ENCODE peak calls at places on chromosomes 12 and 14, in four cellular contexts. D is kidney epithelial cell, L is amniotic stem cell, V is skeletal muscle cell. U is an unnamed sample.

GRCh38 chr12:27624586-27624985 is 71.7 kb upstream of the REP15 start:
- DNase-seq in D (no peak), L (no peak), V (no peak), U (no peak)

GRCh38 chr12:61610143-61610542 is 650.1 kb upstream of the USP15 start:
- DNase-seq in D (no peak), L (no peak), V (no peak), U (no peak)

GRCh38 chr12:40691913-40692616 is at the start of gene CNTN1:
- DNase-seq in D (no peak), L (no peak), V (peak; percentile 0), U (no peak)

GRCh38 chr12:66620026-66620425 is 58.9 kb downstream of the GRIP1 start:
- DNase-seq in D (no peak), L (no peak), V (no peak), U (no peak)

GRCh38 chr12:67927231-67927630 is 62.0 kb upstream of the IFNG-AS1 start:
- DNase-seq in D (no peak), L (no peak), V (no peak), U (no peak)

GRCh38 chr12:82593901-82594396 is 92.8 kb upstream of the TMTC2 start:
- DNase-seq in D (no peak), L (no peak), V (no peak), U (no peak)

GRCh38 chr14:54398028-54398368 is 1.2 kb downstream of the CDKN3 start:
- DNase-seq in D (no peak), L (no peak), V (no peak), U (no peak)

GRCh38 chr12:56521209-56521589 is 421 bp upstream of the RBMS2 start:
- DNase-seq in D (no peak), L (no peak), V (no peak), U (no peak)

GRCh38 chr12:132006056-132006680 is 56.4 kb downstream of the EP400 start:
- DNase-seq in D (no peak), L (no peak), V (no peak), U (no peak)

GRCh38 chr12:48121522-48121921 is 2.4 kb downstream of the PFKM start:
- DNase-seq in D (no peak), L (no peak), V (no peak), U (no peak)

GRCh38 chr14:70350078-70350477 is 9.4 kb downstream of the COX16 start:
- DNase-seq in D (no peak), L (no peak), V (no peak), U (no peak)

GRCh38 chr12:132904718-132905328 is 17.4 kb upstream of the CHFR start:
- DNase-seq in D (no peak), L (no peak), V (no peak), U (peak; percentile 86)

GRCh38 chr12:13425766-13426165 is 229.2 kb downstream of the EMP1 start:
- DNase-seq in D (peak; percentile 76), L (no peak), V (peak; percentile 90), U (no peak)

GRCh38 chr12:26845984-26846383 is 13.0 kb upstream of the ITPR2 start:
- DNase-seq in D (no peak), L (peak; percentile 44), V (no peak), U (no peak)

GRCh38 chr12:115336506-115336905 is 652.5 kb upstream of the TBX3 start:
- DNase-seq in D (no peak), L (no peak), V (no peak), U (no peak)

GRCh38 chr14:69475194-69475818 is 9.2 kb upstream of the PLEKHD1 start:
- DNase-seq in D (no peak), L (no peak), V (no peak), U (no peak)

GRCh38 chr12:25585021-25585523 is 32.0 kb upstream of the LMNTD1 start:
- DNase-seq in D (no peak), L (no peak), V (peak; percentile 97), U (no peak)

GRCh38 chr14:67359319-67359774 is 257 bp downstream of the ATP6V1D start:
- DNase-seq in D (no peak), L (peak; percentile 46), V (no peak), U (no peak)

GRCh38 chr12:116182359-116183063 is 95.0 kb downstream of the MED13L start:
- DNase-seq in D (no peak), L (no peak), V (no peak), U (no peak)

GRCh38 chr14:69528143-69528542 is 43.6 kb downstream of the PLEKHD1 start:
- DNase-seq in D (no peak), L (no peak), V (no peak), U (no peak)

GRCh38 chr14:24924544-24924943 is 125.4 kb downstream of the STXBP6 start:
- DNase-seq in D (no peak), L (no peak), V (no peak), U (no peak)

GRCh38 chr12:12302976-12303375 is 36.1 kb upstream of the LRP6 start:
- DNase-seq in D (no peak), L (no peak), V (no peak), U (no peak)

GRCh38 chr12:54680374-54680773 is 32.2 kb upstream of the DCD start:
- DNase-seq in D (no peak), L (no peak), V (no peak), U (no peak)

GRCh38 chr12:101695698-101696097 is 1.7 kb upstream of the CHPT1 start:
- DNase-seq in D (no peak), L (no peak), V (no peak), U (no peak)

GRCh38 chr14:23061995-23062394 is 4.7 kb upstream of the CDH24 start:
- DNase-seq in D (peak; percentile 85), L (no peak), V (peak; percentile 83), U (no peak)

GRCh38 chr14:56004807-56005579 is 113.2 kb upstream of the PELI2 start:
- DNase-seq in D (peak; percentile 55), L (peak; percentile 54), V (peak; percentile 56), U (peak; percentile 33)

GRCh38 chr14:61077946-61078738 is 97.1 kb downstream of the SLC38A6 start:
- DNase-seq in D (no peak), L (no peak), V (no peak), U (no peak)

GRCh38 chr14:95522556-95522955 is 6.1 kb upstream of the SYNE3 start:
- DNase-seq in D (no peak), L (no peak), V (no peak), U (no peak)

GRCh38 chr12:132558861-132559623 is 51.3 kb downstream of the LRCOL1 start:
- DNase-seq in D (peak; percentile 49), L (no peak), V (no peak), U (no peak)

GRCh38 chr14:82146846-82147245 is 613.2 kb upstream of the SEL1L start:
- DNase-seq in D (no peak), L (no peak), V (no peak), U (no peak)

GRCh38 chr14:76863724-76864407 is 37.7 kb downstream of the LRRC74A start:
- DNase-seq in D (no peak), L (no peak), V (no peak), U (no peak)

GRCh38 chr12:109737111-109737510 is 23.5 kb downstream of the FAM222A start:
- DNase-seq in D (no peak), L (no peak), V (no peak), U (no peak)

GRCh38 chr12:100672075-100672592 is 98.7 kb downstream of the GAS2L3 start:
- DNase-seq in D (no peak), L (no peak), V (no peak), U (no peak)

GRCh38 chr12:130713581-130713991 is 2.5 kb downstream of the RIMBP2 start:
- DNase-seq in D (no peak), L (no peak), V (no peak), U (no peak)

GRCh38 chr14:92994131-92994676 is 71.3 kb downstream of the CHGA start:
- DNase-seq in D (no peak), L (no peak), V (no peak), U (no peak)

GRCh38 chr12:11621797-11622423 is 27.6 kb upstream of the ETV6 start:
- DNase-seq in D (no peak), L (no peak), V (no peak), U (peak; percentile 29)